ENCODE peak calls at places on chromosomes 12 and 14, in six cellular contexts. One of them, this sample, is unnamed.
A peak's percentile ranks its signal among the peaks of the same experiment; 100 is the strongest.

GRCh38 chr12:99984271-99985128 is at the start of gene ANKS1B:
- DNase-seq in psoas muscle: peak; percentile 55
- DNase-seq in fibroblast of lung: peak; percentile 66
- DNase-seq in NCI-H774: peak; percentile 79
- DNase-seq in activated T-cell treated with anti-CD3 and anti-CD28 coated beads for 1 hour: no peak
- DNase-seq in CD8-positive, alpha-beta T cell: no peak
- DNase-seq in this sample: no peak

GRCh38 chr14:99597911-99598600 is 6.0 kb downstream of the CCDC85C start:
- DNase-seq in psoas muscle: no peak
- DNase-seq in fibroblast of lung: no peak
- DNase-seq in NCI-H774: no peak
- DNase-seq in activated T-cell treated with anti-CD3 and anti-CD28 coated beads for 1 hour: no peak
- DNase-seq in CD8-positive, alpha-beta T cell: no peak
- DNase-seq in this sample: no peak

GRCh38 chr12:68477256-68477655 is 133.4 kb upstream of the RAP1B start:
- DNase-seq in psoas muscle: no peak
- DNase-seq in fibroblast of lung: peak; percentile 60
- DNase-seq in NCI-H774: no peak
- DNase-seq in activated T-cell treated with anti-CD3 and anti-CD28 coated beads for 1 hour: no peak
- DNase-seq in CD8-positive, alpha-beta T cell: no peak
- DNase-seq in this sample: no peak

GRCh38 chr14:100116134-100116533 is 43.3 kb downstream of the DEGS2 start:
- DNase-seq in psoas muscle: no peak
- DNase-seq in fibroblast of lung: no peak
- DNase-seq in NCI-H774: no peak
- DNase-seq in activated T-cell treated with anti-CD3 and anti-CD28 coated beads for 1 hour: no peak
- DNase-seq in CD8-positive, alpha-beta T cell: no peak
- DNase-seq in this sample: no peak

GRCh38 chr12:62919827-62920226 is 15.1 kb downstream of the PPM1H start:
- DNase-seq in psoas muscle: no peak
- DNase-seq in fibroblast of lung: peak; percentile 50
- DNase-seq in NCI-H774: peak; percentile 90
- DNase-seq in activated T-cell treated with anti-CD3 and anti-CD28 coated beads for 1 hour: no peak
- DNase-seq in CD8-positive, alpha-beta T cell: no peak
- DNase-seq in this sample: peak; percentile 27

GRCh38 chr14:73878436-73878835 is 8.2 kb upstream of the ZNF410 start:
- DNase-seq in psoas muscle: no peak
- DNase-seq in fibroblast of lung: peak; percentile 58
- DNase-seq in NCI-H774: no peak
- DNase-seq in activated T-cell treated with anti-CD3 and anti-CD28 coated beads for 1 hour: no peak
- DNase-seq in CD8-positive, alpha-beta T cell: no peak
- DNase-seq in this sample: no peak

GRCh38 chr12:49144384-49144783 is 13.2 kb upstream of the TUBA1B start:
- DNase-seq in psoas muscle: no peak
- DNase-seq in fibroblast of lung: no peak
- DNase-seq in NCI-H774: no peak
- DNase-seq in activated T-cell treated with anti-CD3 and anti-CD28 coated beads for 1 hour: no peak
- DNase-seq in CD8-positive, alpha-beta T cell: no peak
- DNase-seq in this sample: no peak

GRCh38 chr14:94173471-94173884 is 644 bp upstream of the PPP4R4 start:
- DNase-seq in psoas muscle: no peak
- DNase-seq in fibroblast of lung: no peak
- DNase-seq in NCI-H774: no peak
- DNase-seq in activated T-cell treated with anti-CD3 and anti-CD28 coated beads for 1 hour: peak; percentile 6
- DNase-seq in CD8-positive, alpha-beta T cell: no peak
- DNase-seq in this sample: no peak

GRCh38 chr14:78959674-78960264 is 789.6 kb downstream of the NRXN3 start:
- DNase-seq in psoas muscle: peak; percentile 55
- DNase-seq in fibroblast of lung: peak; percentile 69
- DNase-seq in NCI-H774: peak; percentile 7
- DNase-seq in activated T-cell treated with anti-CD3 and anti-CD28 coated beads for 1 hour: peak; percentile 30
- DNase-seq in CD8-positive, alpha-beta T cell: peak; percentile 11
- DNase-seq in this sample: peak; percentile 57

GRCh38 chr14:30354439-30354838 is 204.5 kb upstream of the G2E3 start:
- DNase-seq in psoas muscle: no peak
- DNase-seq in fibroblast of lung: no peak
- DNase-seq in NCI-H774: no peak
- DNase-seq in activated T-cell treated with anti-CD3 and anti-CD28 coated beads for 1 hour: no peak
- DNase-seq in CD8-positive, alpha-beta T cell: no peak
- DNase-seq in this sample: no peak

GRCh38 chr12:122963928-122964240 is 2.4 kb downstream of the ABCB9 start:
- DNase-seq in psoas muscle: no peak
- DNase-seq in fibroblast of lung: peak; percentile 64
- DNase-seq in NCI-H774: no peak
- DNase-seq in activated T-cell treated with anti-CD3 and anti-CD28 coated beads for 1 hour: no peak
- DNase-seq in CD8-positive, alpha-beta T cell: no peak
- DNase-seq in this sample: no peak

GRCh38 chr14:65344011-65344410 is 68.5 kb upstream of the FUT8 start:
- DNase-seq in psoas muscle: no peak
- DNase-seq in fibroblast of lung: no peak
- DNase-seq in NCI-H774: no peak
- DNase-seq in activated T-cell treated with anti-CD3 and anti-CD28 coated beads for 1 hour: no peak
- DNase-seq in CD8-positive, alpha-beta T cell: no peak
- DNase-seq in this sample: no peak

GRCh38 chr14:95486875-95487668 is 29.4 kb downstream of the SYNE3 start:
- DNase-seq in psoas muscle: no peak
- DNase-seq in fibroblast of lung: no peak
- DNase-seq in NCI-H774: no peak
- DNase-seq in activated T-cell treated with anti-CD3 and anti-CD28 coated beads for 1 hour: no peak
- DNase-seq in CD8-positive, alpha-beta T cell: no peak
- DNase-seq in this sample: no peak

GRCh38 chr12:3990356-3990975 is 117.3 kb upstream of the PARP11 start:
- DNase-seq in psoas muscle: no peak
- DNase-seq in fibroblast of lung: no peak
- DNase-seq in NCI-H774: no peak
- DNase-seq in activated T-cell treated with anti-CD3 and anti-CD28 coated beads for 1 hour: no peak
- DNase-seq in CD8-positive, alpha-beta T cell: no peak
- DNase-seq in this sample: no peak

GRCh38 chr14:91269076-91269991 is 24.8 kb upstream of the GPR68 start:
- DNase-seq in psoas muscle: no peak
- DNase-seq in fibroblast of lung: no peak
- DNase-seq in NCI-H774: no peak
- DNase-seq in activated T-cell treated with anti-CD3 and anti-CD28 coated beads for 1 hour: no peak
- DNase-seq in CD8-positive, alpha-beta T cell: no peak
- DNase-seq in this sample: no peak

GRCh38 chr12:52059582-52060497 is 8.6 kb downstream of the NR4A1 start:
- DNase-seq in psoas muscle: no peak
- DNase-seq in fibroblast of lung: no peak
- DNase-seq in NCI-H774: no peak
- DNase-seq in activated T-cell treated with anti-CD3 and anti-CD28 coated beads for 1 hour: peak; percentile 66
- DNase-seq in CD8-positive, alpha-beta T cell: no peak
- DNase-seq in this sample: no peak

GRCh38 chr12:95164656-95165055 is 52.6 kb downstream of the FGD6 start:
- DNase-seq in psoas muscle: no peak
- DNase-seq in fibroblast of lung: peak; percentile 71
- DNase-seq in NCI-H774: no peak
- DNase-seq in activated T-cell treated with anti-CD3 and anti-CD28 coated beads for 1 hour: no peak
- DNase-seq in CD8-positive, alpha-beta T cell: no peak
- DNase-seq in this sample: no peak

GRCh38 chr12:68762691-68763090 is 16.7 kb downstream of the SLC35E3 start:
- DNase-seq in psoas muscle: no peak
- DNase-seq in fibroblast of lung: no peak
- DNase-seq in NCI-H774: no peak
- DNase-seq in activated T-cell treated with anti-CD3 and anti-CD28 coated beads for 1 hour: no peak
- DNase-seq in CD8-positive, alpha-beta T cell: no peak
- DNase-seq in this sample: no peak

GRCh38 chr14:77053046-77053841 is 24.7 kb upstream of the IRF2BPL start:
- DNase-seq in psoas muscle: peak; percentile 76
- DNase-seq in fibroblast of lung: peak; percentile 74
- DNase-seq in NCI-H774: no peak
- DNase-seq in activated T-cell treated with anti-CD3 and anti-CD28 coated beads for 1 hour: peak; percentile 83
- DNase-seq in CD8-positive, alpha-beta T cell: peak; percentile 70
- DNase-seq in this sample: no peak

GRCh38 chr14:61479746-61480502 is 158.5 kb downstream of the PRKCH start:
- DNase-seq in psoas muscle: no peak
- DNase-seq in fibroblast of lung: peak; percentile 77
- DNase-seq in NCI-H774: no peak
- DNase-seq in activated T-cell treated with anti-CD3 and anti-CD28 coated beads for 1 hour: no peak
- DNase-seq in CD8-positive, alpha-beta T cell: no peak
- DNase-seq in this sample: no peak

GRCh38 chr12:47433876-47434275 is 272.0 kb downstream of the RPAP3 start:
- DNase-seq in psoas muscle: no peak
- DNase-seq in fibroblast of lung: peak; percentile 58
- DNase-seq in NCI-H774: no peak
- DNase-seq in activated T-cell treated with anti-CD3 and anti-CD28 coated beads for 1 hour: no peak
- DNase-seq in CD8-positive, alpha-beta T cell: no peak
- DNase-seq in this sample: no peak